ENCODE peak calls at places on chromosomes 11 and 22, in four cellular contexts. Z is A549, H is esophagus muscularis mucosa, V is transverse colon. X is an unnamed sample.

GRCh38 chr11:132493786-132494185 is 1038.5 kb downstream of the OPCML start:
- DNase-seq in Z (no peak), H (peak), V (no peak), X (no peak)

GRCh38 chr11:15625691-15626090 is 511.0 kb downstream of the INSC start:
- DNase-seq in Z (no peak), H (no peak), V (no peak), X (no peak)

GRCh38 chr22:32206774-32207758 is 2.2 kb upstream of the RFPL2 start:
- DNase-seq in Z (peak), H (peak), V (peak), X (no peak)

GRCh38 chr22:38346506-38346905 is 29.3 kb upstream of the CSNK1E start:
- DNase-seq in Z (no peak), H (peak), V (no peak), X (no peak)

GRCh38 chr22:29270475-29271271 is 2.6 kb downstream of the EWSR1 start:
- DNase-seq in Z (peak), H (no peak), V (no peak), X (no peak)

GRCh38 chr11:126403658-126404057 is 48.2 kb downstream of the ST3GAL4 start:
- DNase-seq in Z (no peak), H (no peak), V (no peak), X (no peak)

GRCh38 chr11:61890536-61891330 is 612 bp downstream of the FADS3 start:
- DNase-seq in Z (peak), H (no peak), V (peak), X (no peak)

GRCh38 chr11:27571151-27571840 is 64.7 kb upstream of the LIN7C start:
- DNase-seq in Z (no peak), H (no peak), V (no peak), X (no peak)

GRCh38 chr22:46432164-46433068 is 96.9 kb downstream of the TRMU start:
- DNase-seq in Z (no peak), H (no peak), V (peak), X (no peak)

GRCh38 chr11:121829159-121829643 is 286.8 kb downstream of the BLID start:
- DNase-seq in Z (no peak), H (no peak), V (no peak), X (peak)

DNA sequence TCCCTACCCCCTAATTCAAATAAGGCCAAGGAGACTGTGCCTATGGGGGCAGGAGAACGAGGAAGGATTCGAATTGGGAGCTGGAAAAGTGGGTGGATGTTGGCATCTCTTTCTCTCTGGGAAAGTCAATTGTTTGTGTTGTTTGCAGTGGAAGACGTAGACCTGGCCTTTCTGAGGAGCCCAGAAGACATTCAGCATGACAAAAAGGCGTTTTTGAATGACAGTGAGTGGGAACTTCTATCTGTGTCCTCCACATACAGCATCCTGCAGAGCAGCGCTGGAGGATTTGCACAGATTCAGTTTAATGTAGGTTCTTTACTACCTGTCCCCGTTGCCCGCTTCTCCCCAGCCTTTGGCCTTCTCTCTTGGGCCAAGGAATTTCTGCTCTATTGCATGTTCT is 28.2 kb downstream of the HTR3B start:
- DNase-seq in Z (no peak), H (no peak), V (no peak), X (no peak)
- H3K27ac ChIP-seq in Z (no peak), H (no peak), V (no peak), X (no peak)

GRCh38 chr11:8810331-8811301 is 100.4 kb upstream of the AKIP1 start:
- DNase-seq in Z (no peak), H (no peak), V (peak), X (peak)
- TF ChIP-seq POLR2A in Z (no peak), H (peak), V (peak), X (peak)

GRCh38 chr11:134562941-134563471 is 151.0 kb upstream of the B3GAT1 start:
- DNase-seq in Z (no peak), H (no peak), V (no peak), X (no peak)

GRCh38 chr11:134564472-134565200 is 152.6 kb upstream of the B3GAT1 start:
- DNase-seq in Z (no peak), H (peak), V (no peak), X (no peak)

GRCh38 chr11:134562176-134562575 is 150.1 kb upstream of the B3GAT1 start:
- DNase-seq in Z (no peak), H (peak), V (no peak), X (no peak)

GRCh38 chr11:134566311-134566710 is 154.3 kb upstream of the B3GAT1 start:
- DNase-seq in Z (no peak), H (peak), V (no peak), X (no peak)

GRCh38 chr11:134565343-134565891 is 153.4 kb upstream of the B3GAT1 start:
- DNase-seq in Z (no peak), H (peak), V (no peak), X (no peak)
- TF ChIP-seq EP300 in Z (no peak), H (no peak), V (no peak), X (no peak)

GRCh38 chr11:28729339-28729738 is 621.2 kb downstream of the METTL15 start:
- DNase-seq in Z (no peak), H (no peak), V (no peak), X (no peak)
- H3K27ac ChIP-seq in Z (peak), H (no peak), V (no peak), X (no peak)

DNA sequence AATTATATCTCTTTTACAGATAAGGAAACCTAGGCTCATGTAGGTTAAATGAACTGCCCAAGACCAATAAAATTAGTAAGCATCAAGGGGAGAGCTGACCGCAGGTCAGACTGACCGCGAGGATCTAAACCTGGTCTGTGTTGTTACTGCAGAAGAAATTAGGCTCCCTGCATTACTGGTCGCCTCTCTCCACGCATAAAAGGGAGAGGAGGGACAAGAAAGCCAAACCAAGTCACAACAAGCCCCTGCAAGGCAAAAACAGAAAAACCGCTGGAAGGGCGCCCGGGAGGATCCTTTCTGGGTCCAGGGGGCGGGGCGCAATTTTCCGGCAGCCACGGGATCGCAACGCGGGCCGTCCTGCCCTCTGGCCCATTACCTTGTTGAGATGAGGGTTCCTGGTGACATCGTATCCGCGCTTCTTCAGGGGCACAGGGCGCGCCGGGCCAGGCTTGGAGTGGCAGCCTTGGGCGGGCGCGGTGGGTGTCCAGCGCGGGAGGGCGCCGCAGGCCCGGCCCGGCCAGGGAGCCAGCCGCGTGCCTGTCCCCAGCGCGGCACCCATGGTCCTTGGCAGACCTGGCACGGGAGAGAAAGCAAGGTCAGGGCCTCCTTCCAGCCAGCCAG is 920 bp downstream of the ME3 start:
- DNase-seq in Z (peak), H (peak), V (peak), X (peak)
- TF ChIP-seq POLR2A in Z (peak), H (no peak), V (no peak), X (no peak)